ENCODE peak calls at places on chromosomes 5 and 9, in four cellular contexts. W is IMR-90, F is coronary artery, Z is brain microvascular endothelial cell. T is an unnamed sample.

GRCh38 chr5:79771387-79771786 is 81.8 kb downstream of the CMYA5 start:
- DNase-seq in W (peak), F (no peak), Z (peak), T (peak)

GRCh38 chr9:15642369-15642962 is 89.6 kb downstream of the CCDC171 start:
- DNase-seq in W (peak), F (no peak), Z (peak), T (peak)

GRCh38 chr9:98787766-98788335 is 8.5 kb downstream of the ANKS6 start:
- DNase-seq in W (no peak), F (no peak), Z (no peak), T (no peak)

GRCh38 chr5:108818613-108819272 is 71.0 kb downstream of the FER start:
- DNase-seq in W (peak), F (no peak), Z (peak), T (peak)

GRCh38 chr9:125994066-125994943 is 247.1 kb downstream of the PBX3 start:
- DNase-seq in W (no peak), F (no peak), Z (no peak), T (no peak)

GRCh38 chr5:59769041-59769360 is 124.5 kb downstream of the PDE4D start:
- DNase-seq in W (no peak), F (no peak), Z (no peak), T (no peak)

GRCh38 chr9:130498298-130498917 is 53.6 kb downstream of the ASS1 start:
- DNase-seq in W (no peak), F (no peak), Z (no peak), T (no peak)

GRCh38 chr9:122944960-122945888 is 4.4 kb downstream of the RABGAP1 start:
- DNase-seq in W (peak), F (no peak), Z (no peak), T (no peak)

GRCh38 chr5:80959768-80960442 is at the start of gene RASGRF2:
- DNase-seq in W (peak), F (no peak), Z (no peak), T (peak)

GRCh38 chr5:11251242-11251641 is 490.2 kb upstream of the DAP start:
- DNase-seq in W (peak), F (no peak), Z (no peak), T (peak)

GRCh38 chr9:29514336-29514735 is 1941.1 kb upstream of the C9orf72 start:
- DNase-seq in W (no peak), F (no peak), Z (no peak), T (no peak)

GRCh38 chr5:78746990-78747389 is 98.4 kb upstream of the LHFPL2 start:
- DNase-seq in W (no peak), F (no peak), Z (no peak), T (no peak)

GRCh38 chr5:169765597-169765996 is 128.5 kb downstream of the DOCK2 start:
- DNase-seq in W (no peak), F (no peak), Z (no peak), T (no peak)

GRCh38 chr5:16179511-16179935 is at the start of gene MARCHF11:
- DNase-seq in W (no peak), F (no peak), Z (no peak), T (no peak)

GRCh38 chr5:38598994-38599611 is 42.7 kb upstream of the LIFR start:
- DNase-seq in W (peak), F (no peak), Z (peak), T (peak)

GRCh38 chr5:112682621-112683061 is 55.0 kb upstream of the APC start:
- DNase-seq in W (peak), F (no peak), Z (no peak), T (peak)

GRCh38 chr5:108654042-108654441 is 93.7 kb upstream of the FER start:
- DNase-seq in W (peak), F (no peak), Z (no peak), T (peak)

GRCh38 chr9:123482295-123482970 is 126.4 kb downstream of the CRB2 start:
- DNase-seq in W (no peak), F (no peak), Z (no peak), T (no peak)

GRCh38 chr5:131986161-131986912 is 25.1 kb downstream of the ACSL6 start:
- DNase-seq in W (peak), F (no peak), Z (no peak), T (no peak)

GRCh38 chr9:88583901-88584596 is 49.1 kb downstream of the NXNL2 start:
- DNase-seq in W (peak), F (no peak), Z (peak), T (peak)

GRCh38 chr5:146007270-146007669 is 70.9 kb downstream of the SH3RF2 start:
- DNase-seq in W (no peak), F (no peak), Z (no peak), T (peak)

GRCh38 chr5:60541980-60542379 is 158.0 kb downstream of the DEPDC1B start:
- DNase-seq in W (peak), F (no peak), Z (peak), T (peak)

GRCh38 chr9:119044801-119045200 is 324.4 kb downstream of the BRINP1 start:
- DNase-seq in W (no peak), F (no peak), Z (no peak), T (no peak)

GRCh38 chr5:77627869-77628674 is 10.4 kb downstream of the OTP start:
- DNase-seq in W (no peak), F (no peak), Z (no peak), T (no peak)

GRCh38 chr5:101418735-101419134 is 515.7 kb upstream of the ST8SIA4 start:
- DNase-seq in W (no peak), F (no peak), Z (no peak), T (no peak)

GRCh38 chr9:3520564-3520963 is 5.2 kb downstream of the RFX3 start:
- DNase-seq in W (no peak), F (no peak), Z (no peak), T (no peak)

GRCh38 chr9:126569036-126569435 is 44.7 kb upstream of the LMX1B start:
- DNase-seq in W (no peak), F (no peak), Z (no peak), T (no peak)

GRCh38 chr9:133506653-133507038 is 18.1 kb downstream of the MYMK start:
- DNase-seq in W (peak), F (peak), Z (peak), T (peak)

GRCh38 chr5:34584165-34584564 is 72.0 kb upstream of the RAI14 start:
- DNase-seq in W (no peak), F (no peak), Z (no peak), T (no peak)

GRCh38 chr9:135992486-135993408 is 31.6 kb upstream of the UBAC1 start:
- DNase-seq in W (peak), F (peak), Z (peak), T (peak)
- H3K4me3 ChIP-seq in W (peak), F (peak), Z (peak), T (peak)

GRCh38 chr9:80222466-80223169 is 650.9 kb downstream of the TLE4 start:
- DNase-seq in W (no peak), F (no peak), Z (no peak), T (no peak)
- H3K4me3 ChIP-seq in W (no peak), F (no peak), Z (no peak), T (no peak)

GRCh38 chr9:104256710-104257091 is 162.6 kb downstream of the SMC2 start:
- DNase-seq in W (no peak), F (no peak), Z (no peak), T (no peak)
- H3K4me3 ChIP-seq in W (no peak), F (no peak), Z (no peak), T (no peak)

GRCh38 chr5:149681252-149681651 is 48.9 kb upstream of the PPARGC1B start:
- DNase-seq in W (no peak), F (no peak), Z (no peak), T (no peak)
- H3K4me3 ChIP-seq in W (no peak), F (no peak), Z (no peak), T (no peak)

GRCh38 chr5:149936700-149937091 is 7.9 kb downstream of the PDE6A start:
- DNase-seq in W (peak), F (no peak), Z (no peak), T (no peak)
- H3K4me3 ChIP-seq in W (no peak), F (no peak), Z (no peak), T (no peak)

GRCh38 chr5:98774192-98775046 is 956 bp downstream of the RGMB start:
- DNase-seq in W (peak), F (peak), Z (peak), T (peak)

GRCh38 chr5:98775962-98776687 is 2.7 kb downstream of the RGMB start:
- DNase-seq in W (peak), F (no peak), Z (peak), T (peak)

GRCh38 chr5:98775246-98775961 is 1.9 kb downstream of the RGMB start:
- DNase-seq in W (no peak), F (no peak), Z (no peak), T (no peak)

GRCh38 chr5:98779264-98779877 is 5.9 kb downstream of the RGMB start:
- DNase-seq in W (no peak), F (no peak), Z (no peak), T (no peak)

DNA sequence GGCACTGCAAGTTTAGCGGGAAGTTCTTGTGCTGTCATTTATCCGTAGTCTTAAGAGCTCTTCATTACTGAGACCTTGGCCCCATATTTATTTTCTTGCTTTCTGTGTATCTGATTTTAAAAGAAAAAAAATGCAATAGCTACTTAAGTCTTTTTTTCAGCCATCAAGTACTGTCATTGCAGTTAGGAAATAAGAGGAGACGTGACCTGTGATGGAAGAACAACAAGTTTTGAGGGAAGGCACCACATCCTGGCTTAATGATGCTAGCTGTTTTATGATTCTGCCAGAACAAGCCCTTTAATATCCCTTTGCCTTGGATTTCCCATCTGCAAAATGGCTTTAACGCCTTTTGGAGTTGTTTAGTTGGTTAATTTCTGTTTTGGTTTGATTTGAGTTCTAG is 3.8 kb downstream of the RGMB start:
- DNase-seq in W (no peak), F (no peak), Z (no peak), T (no peak)
- H3K4me3 ChIP-seq in W (peak), F (no peak), Z (peak), T (peak)

DNA sequence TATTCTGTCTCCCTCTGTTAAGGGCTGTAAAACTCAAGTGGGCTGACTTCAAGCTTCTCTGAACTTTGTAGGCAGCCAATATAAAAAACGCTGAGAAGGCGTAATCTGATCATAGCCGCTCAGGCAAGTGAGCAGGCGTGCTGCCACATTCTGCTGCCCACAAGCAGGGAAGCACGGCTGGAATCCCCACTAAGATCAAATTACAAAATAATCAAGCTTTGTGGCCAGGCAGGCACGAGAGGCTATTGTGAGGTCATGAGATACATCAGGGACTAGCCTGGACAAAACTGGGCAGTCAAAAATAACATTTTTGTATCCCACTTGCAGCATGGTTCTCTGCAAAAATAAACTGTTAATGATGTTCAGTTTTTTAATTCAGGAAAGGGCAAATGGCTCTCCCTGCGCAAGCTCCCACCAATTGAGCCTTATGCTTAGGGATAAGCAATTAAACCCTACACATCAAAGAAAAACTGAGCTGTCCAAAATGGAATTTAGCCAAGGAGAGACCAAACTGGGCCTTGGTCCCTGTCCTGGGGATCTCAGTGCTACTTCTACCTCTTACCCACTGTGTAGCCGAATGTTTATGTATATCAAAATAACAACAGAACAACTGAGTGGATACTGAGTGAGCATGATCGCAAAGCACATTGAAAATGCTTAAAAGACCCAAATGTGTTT is 63.9 kb downstream of the POU5F2 start:
- DNase-seq in W (peak), F (no peak), Z (peak), T (peak)
- H3K4me3 ChIP-seq in W (no peak), F (no peak), Z (no peak), T (no peak)

GRCh38 chr9:121286688-121286972 is 18.7 kb downstream of the GSN start:
- DNase-seq in W (no peak), F (no peak), Z (no peak), T (no peak)
- H3K4me3 ChIP-seq in W (no peak), F (peak), Z (no peak), T (no peak)